ENCODE peak calls at places on chromosomes 12 and 14, in four cellular contexts. One of them, this sample, is unnamed.
A peak's percentile ranks its signal among the peaks of the same experiment; 100 is the strongest.

GRCh38 chr14:46490150-46490769 is 161.3 kb downstream of the RPL10L start:
- DNase-seq in WTC11: peak; percentile 12
- DNase-seq in GM12878: peak; percentile 52
- DNase-seq in K562: no peak
- DNase-seq in this sample: peak; percentile 2

GRCh38 chr12:96321941-96322340 is 78.3 kb downstream of the CDK17 start:
- DNase-seq in WTC11: no peak
- DNase-seq in GM12878: no peak
- DNase-seq in K562: no peak
- DNase-seq in this sample: no peak

GRCh38 chr12:104490850-104491249 is 34.1 kb downstream of the CHST11 start:
- DNase-seq in WTC11: no peak
- DNase-seq in GM12878: no peak
- DNase-seq in K562: no peak
- DNase-seq in this sample: no peak

GRCh38 chr14:105248368-105249174 is at the start of gene BTBD6:
- DNase-seq in WTC11: peak; percentile 73
- DNase-seq in GM12878: peak; percentile 9
- DNase-seq in K562: no peak
- DNase-seq in this sample: no peak

GRCh38 chr12:110704750-110705149 is 15.8 kb upstream of the HVCN1 start:
- DNase-seq in WTC11: peak; percentile 42
- DNase-seq in GM12878: no peak
- DNase-seq in K562: no peak
- DNase-seq in this sample: peak; percentile 68

GRCh38 chr14:39023939-39024871 is 78.8 kb downstream of the SEC23A start:
- DNase-seq in WTC11: no peak
- DNase-seq in GM12878: no peak
- DNase-seq in K562: no peak
- DNase-seq in this sample: peak; percentile 100

GRCh38 chr14:51109651-51110050 is 14.7 kb upstream of the TRIM9 start:
- DNase-seq in WTC11: no peak
- DNase-seq in GM12878: no peak
- DNase-seq in K562: no peak
- DNase-seq in this sample: no peak

GRCh38 chr12:3076730-3077571 is at the start of gene TSPAN9:
- DNase-seq in WTC11: peak; percentile 70
- DNase-seq in GM12878: no peak
- DNase-seq in K562: peak; percentile 51
- DNase-seq in this sample: peak; percentile 37

GRCh38 chr14:52902971-52903385 is 47.9 kb downstream of the FERMT2 start:
- DNase-seq in WTC11: no peak
- DNase-seq in GM12878: no peak
- DNase-seq in K562: no peak
- DNase-seq in this sample: no peak

GRCh38 chr14:53327716-53328115 is 174.6 kb upstream of the DDHD1 start:
- DNase-seq in WTC11: no peak
- DNase-seq in GM12878: no peak
- DNase-seq in K562: no peak
- DNase-seq in this sample: no peak

GRCh38 chr12:3933819-3934192 is 60.6 kb upstream of the PARP11 start:
- DNase-seq in WTC11: no peak
- DNase-seq in GM12878: no peak
- DNase-seq in K562: no peak
- DNase-seq in this sample: no peak

GRCh38 chr14:80278293-80279037 is 67.2 kb upstream of the DIO2 start:
- DNase-seq in WTC11: no peak
- DNase-seq in GM12878: no peak
- DNase-seq in K562: no peak
- DNase-seq in this sample: no peak

GRCh38 chr12:3496964-3497363 is 6.0 kb downstream of the PRMT8 start:
- DNase-seq in WTC11: no peak
- DNase-seq in GM12878: no peak
- DNase-seq in K562: no peak
- DNase-seq in this sample: peak; percentile 12

GRCh38 chr14:100554082-100554677 is 33.0 kb downstream of the BEGAIN start:
- DNase-seq in WTC11: no peak
- DNase-seq in GM12878: no peak
- DNase-seq in K562: peak; percentile 68
- DNase-seq in this sample: no peak

GRCh38 chr14:23130875-23131274 is 11.8 kb upstream of the CEBPE start:
- DNase-seq in WTC11: no peak
- DNase-seq in GM12878: no peak
- DNase-seq in K562: no peak
- DNase-seq in this sample: no peak

GRCh38 chr12:59723520-59723919 is 127.7 kb downstream of the SLC16A7 start:
- DNase-seq in WTC11: no peak
- DNase-seq in GM12878: no peak
- DNase-seq in K562: no peak
- DNase-seq in this sample: peak; percentile 4

GRCh38 chr12:50401383-50402155 is 884 bp downstream of the LARP4 start:
- DNase-seq in WTC11: no peak
- DNase-seq in GM12878: no peak
- DNase-seq in K562: no peak
- DNase-seq in this sample: no peak

GRCh38 chr14:100004392-100004791 is 60.8 kb upstream of the EVL start:
- DNase-seq in WTC11: no peak
- DNase-seq in GM12878: no peak
- DNase-seq in K562: no peak
- DNase-seq in this sample: no peak

GRCh38 chr14:71659165-71659564 is 273.1 kb upstream of the RGS6 start:
- DNase-seq in WTC11: no peak
- DNase-seq in GM12878: no peak
- DNase-seq in K562: no peak
- DNase-seq in this sample: peak; percentile 34

GRCh38 chr12:92108651-92109050 is 37.0 kb downstream of the BTG1 start:
- DNase-seq in WTC11: no peak
- DNase-seq in GM12878: no peak
- DNase-seq in K562: peak; percentile 68
- DNase-seq in this sample: no peak

GRCh38 chr14:72845196-72845595 is 48.7 kb downstream of the DPF3 start:
- DNase-seq in WTC11: no peak
- DNase-seq in GM12878: no peak
- DNase-seq in K562: no peak
- DNase-seq in this sample: no peak

GRCh38 chr12:22101749-22102243 is 55.8 kb downstream of the CMAS start:
- DNase-seq in WTC11: no peak
- DNase-seq in GM12878: no peak
- DNase-seq in K562: no peak
- DNase-seq in this sample: no peak

GRCh38 chr12:29234965-29235364 is 85.9 kb downstream of the FAR2 start:
- DNase-seq in WTC11: no peak
- DNase-seq in GM12878: no peak
- DNase-seq in K562: no peak
- DNase-seq in this sample: no peak

GRCh38 chr12:62724947-62725447 is 210.0 kb downstream of the PPM1H start:
- DNase-seq in WTC11: peak; percentile 32
- DNase-seq in GM12878: no peak
- DNase-seq in K562: peak; percentile 61
- DNase-seq in this sample: peak; percentile 6

GRCh38 chr12:93153321-93153720 is 224.2 kb upstream of the EEA1 start:
- DNase-seq in WTC11: no peak
- DNase-seq in GM12878: no peak
- DNase-seq in K562: no peak
- DNase-seq in this sample: no peak

GRCh38 chr12:124369055-124369900 is 74.4 kb downstream of the RFLNA start:
- DNase-seq in WTC11: no peak
- DNase-seq in GM12878: no peak
- DNase-seq in K562: no peak
- DNase-seq in this sample: peak; percentile 69

GRCh38 chr14:95514131-95515079 is 2.0 kb downstream of the SYNE3 start:
- DNase-seq in WTC11: no peak
- DNase-seq in GM12878: no peak
- DNase-seq in K562: no peak
- DNase-seq in this sample: no peak

GRCh38 chr12:19945559-19946485 is 422.5 kb upstream of the PDE3A start:
- DNase-seq in WTC11: no peak
- DNase-seq in GM12878: no peak
- DNase-seq in K562: no peak
- DNase-seq in this sample: no peak

GRCh38 chr14:99936056-99936455 is 129.2 kb upstream of the EVL start:
- DNase-seq in WTC11: no peak
- DNase-seq in GM12878: no peak
- DNase-seq in K562: no peak
- DNase-seq in this sample: no peak

GRCh38 chr14:76997257-76997970 is 31.1 kb downstream of the IRF2BPL start:
- DNase-seq in WTC11: no peak
- DNase-seq in GM12878: no peak
- DNase-seq in K562: no peak
- DNase-seq in this sample: no peak

GRCh38 chr12:106226884-106227640 is 20.8 kb downstream of the CKAP4 start:
- DNase-seq in WTC11: no peak
- DNase-seq in GM12878: no peak
- DNase-seq in K562: peak; percentile 57
- DNase-seq in this sample: peak; percentile 55
- TF ChIP-seq CREM in WTC11: no peak
- TF ChIP-seq CREM in GM12878: no peak
- TF ChIP-seq CREM in K562: no peak
- TF ChIP-seq CREM in this sample: no peak

DNA sequence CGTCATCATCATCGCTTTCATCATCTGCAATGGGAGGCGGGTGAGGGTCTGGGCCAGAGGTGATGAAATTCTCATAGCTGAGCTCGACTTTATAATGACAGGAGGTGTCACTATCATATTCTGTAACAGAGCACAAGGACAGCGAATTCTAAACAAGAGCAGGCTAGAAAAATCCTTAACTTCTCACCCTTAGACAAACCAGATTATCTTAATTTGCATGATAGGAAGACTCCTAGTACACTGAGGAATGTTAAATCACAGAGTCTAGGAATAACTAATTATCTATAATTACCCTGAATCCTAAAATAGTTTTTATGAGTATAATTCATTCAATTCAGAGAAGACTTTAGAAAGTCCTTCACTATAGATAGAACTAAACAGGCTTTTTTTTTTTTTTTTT is 83.2 kb downstream of the TRAFD1 start:
- DNase-seq in WTC11: no peak
- DNase-seq in GM12878: no peak
- DNase-seq in K562: no peak
- DNase-seq in this sample: no peak
- TF ChIP-seq SP1 in WTC11: no peak
- TF ChIP-seq SP1 in GM12878: no peak
- TF ChIP-seq SP1 in K562: no peak
- TF ChIP-seq SP1 in this sample: no peak

GRCh38 chr14:56945291-56945690 is 135.0 kb upstream of the OTX2 start:
- DNase-seq in WTC11: no peak
- DNase-seq in GM12878: no peak
- DNase-seq in K562: no peak
- DNase-seq in this sample: no peak

GRCh38 chr14:56953884-56954283 is 143.6 kb upstream of the OTX2 start:
- DNase-seq in WTC11: no peak
- DNase-seq in GM12878: no peak
- DNase-seq in K562: no peak
- DNase-seq in this sample: no peak

GRCh38 chr14:56944397-56944796 is 134.1 kb upstream of the OTX2 start:
- DNase-seq in WTC11: no peak
- DNase-seq in GM12878: no peak
- DNase-seq in K562: no peak
- DNase-seq in this sample: no peak

GRCh38 chr14:56952766-56953473 is 142.6 kb upstream of the OTX2 start:
- DNase-seq in WTC11: no peak
- DNase-seq in GM12878: no peak
- DNase-seq in K562: no peak
- DNase-seq in this sample: no peak

DNA sequence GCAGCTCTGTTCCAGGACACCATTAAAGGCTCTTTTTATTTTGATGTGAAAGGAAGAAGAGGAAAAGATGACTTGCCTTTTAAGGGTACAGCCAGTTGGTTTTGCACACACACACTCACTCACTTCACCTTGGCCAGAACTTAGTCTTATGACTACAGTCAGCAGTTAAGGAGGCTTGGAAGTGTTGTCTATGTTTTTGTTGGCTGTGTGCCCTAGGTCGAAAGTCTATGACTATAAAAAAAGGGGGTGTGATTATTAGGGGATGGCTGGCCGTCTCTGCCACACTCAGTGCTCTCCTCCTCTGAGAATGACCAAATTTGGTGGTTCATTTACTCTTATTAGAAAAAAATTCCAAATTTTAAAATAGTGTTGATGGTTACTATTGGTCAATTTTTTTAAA is 139.5 kb upstream of the OTX2 start:
- DNase-seq in WTC11: no peak
- DNase-seq in GM12878: no peak
- DNase-seq in K562: no peak
- DNase-seq in this sample: no peak
- TF ChIP-seq CREM in WTC11: no peak
- TF ChIP-seq CREM in GM12878: no peak
- TF ChIP-seq CREM in K562: no peak
- TF ChIP-seq CREM in this sample: no peak

GRCh38 chr12:28212182-28212581 is 21.9 kb downstream of the CCDC91 start:
- DNase-seq in WTC11: no peak
- DNase-seq in GM12878: no peak
- DNase-seq in K562: no peak
- DNase-seq in this sample: no peak

GRCh38 chr12:28215021-28215420 is 24.8 kb downstream of the CCDC91 start:
- DNase-seq in WTC11: no peak
- DNase-seq in GM12878: no peak
- DNase-seq in K562: no peak
- DNase-seq in this sample: no peak

DNA sequence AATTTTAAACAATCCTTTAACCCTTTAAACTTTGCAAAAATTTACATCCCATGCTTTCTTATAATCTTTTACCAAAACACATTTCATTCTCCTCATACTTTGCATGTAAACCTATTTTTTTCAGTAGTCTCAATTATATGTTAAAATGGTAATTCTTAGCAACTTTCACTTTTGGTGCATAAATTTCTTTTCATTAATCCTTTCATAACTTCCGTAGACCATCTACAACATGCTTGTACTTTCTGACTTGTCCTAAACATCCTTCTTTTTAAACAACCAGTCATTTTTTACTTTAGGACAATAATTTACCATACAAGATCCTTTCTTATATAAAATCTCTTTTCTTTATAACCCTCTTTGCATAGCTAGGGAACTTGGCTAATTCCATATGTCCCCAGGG is 19.5 kb downstream of the CCDC91 start:
- DNase-seq in WTC11: no peak
- DNase-seq in GM12878: no peak
- DNase-seq in K562: no peak
- DNase-seq in this sample: no peak
- TF ChIP-seq SP1 in WTC11: no peak
- TF ChIP-seq SP1 in GM12878: no peak
- TF ChIP-seq SP1 in K562: no peak
- TF ChIP-seq SP1 in this sample: no peak

GRCh38 chr12:57092529-57092862 is 3.6 kb downstream of the NAB2 start:
- DNase-seq in WTC11: no peak
- DNase-seq in GM12878: no peak
- DNase-seq in K562: no peak
- DNase-seq in this sample: no peak
- TF ChIP-seq CREM in WTC11: no peak
- TF ChIP-seq CREM in GM12878: no peak
- TF ChIP-seq CREM in K562: no peak
- TF ChIP-seq CREM in this sample: no peak

This sample was measured in HepG2.